ENCODE peak calls at places on chromosome 20, in six cellular contexts. R, L, J, S, Q and I are unnamed samples.

GRCh38 chr20:401682-402495 is 6.2 kb upstream of the RBCK1 start:
- ATAC-seq in R (peak; percentile 90), S (no peak), L (peak; percentile 75), Q (no peak), J (peak; percentile 21), I (no peak)

GRCh38 chr20:59825944-59826759 is 107.3 kb downstream of the SYCP2 start:
- ATAC-seq in S (peak; percentile 54), Q (no peak), L (no peak), J (no peak), R (no peak), I (no peak)

GRCh38 chr20:56001106-56001785 is 4.1 kb downstream of the CBLN4 start:
- ATAC-seq in J (no peak), Q (no peak), R (no peak), S (no peak), L (peak; percentile 78), I (no peak)

GRCh38 chr20:20214757-20215275 is 153.1 kb upstream of the INSM1 start:
- ATAC-seq in J (no peak), S (no peak), R (no peak), Q (no peak), L (no peak), I (no peak)

GRCh38 chr20:20505554-20505953 is 137.7 kb downstream of the INSM1 start:
- ATAC-seq in J (no peak), Q (peak; percentile 54), R (no peak), L (no peak), S (no peak), I (no peak)

GRCh38 chr20:58051367-58051766 is 177.1 kb downstream of the ANKRD60 start:
- ATAC-seq in R (no peak), Q (no peak), J (no peak), L (no peak), S (no peak), I (no peak)

GRCh38 chr20:45822863-45823262 is 4.2 kb downstream of the TNNC2 start:
- ATAC-seq in Q (peak; percentile 52), S (peak; percentile 40), L (no peak), R (peak; percentile 62), J (no peak), I (peak; percentile 36)

GRCh38 chr20:25044660-25045342 is 13.1 kb downstream of the ACSS1 start:
- ATAC-seq in S (no peak), J (no peak), L (peak; percentile 5), R (no peak), Q (no peak), I (no peak)

GRCh38 chr20:50331469-50332251 is 141.0 kb downstream of the CEBPB start:
- ATAC-seq in J (no peak), Q (no peak), R (peak; percentile 56), L (peak; percentile 65), S (peak; percentile 26), I (no peak)

GRCh38 chr20:57194154-57194553 is 72.3 kb downstream of the BMP7 start:
- ATAC-seq in J (no peak), L (no peak), Q (no peak), R (no peak), S (no peak), I (no peak)

GRCh38 chr20:17849111-17849900 is 119.3 kb downstream of the SNX5 start:
- ATAC-seq in J (no peak), S (no peak), R (no peak), L (peak; percentile 74), Q (no peak), I (no peak)

GRCh38 chr20:51403465-51404220 is 138.9 kb downstream of the NFATC2 start:
- ATAC-seq in S (no peak), L (peak; percentile 38), J (peak; percentile 69), R (no peak), Q (no peak), I (no peak)
- TF ChIP-seq CTCF in S (no peak), L (peak; percentile 42), J (peak; percentile 20), R (peak; percentile 7), Q (no peak), I (no peak)

GRCh38 chr20:7214081-7214740 is 446.7 kb downstream of the BMP2 start:
- ATAC-seq in R (no peak), S (no peak), L (no peak), Q (no peak), J (no peak), I (no peak)

GRCh38 chr20:7207186-7207585 is 439.7 kb downstream of the BMP2 start:
- ATAC-seq in L (no peak), R (no peak), Q (peak; percentile 58), S (no peak), J (no peak), I (no peak)

DNA sequence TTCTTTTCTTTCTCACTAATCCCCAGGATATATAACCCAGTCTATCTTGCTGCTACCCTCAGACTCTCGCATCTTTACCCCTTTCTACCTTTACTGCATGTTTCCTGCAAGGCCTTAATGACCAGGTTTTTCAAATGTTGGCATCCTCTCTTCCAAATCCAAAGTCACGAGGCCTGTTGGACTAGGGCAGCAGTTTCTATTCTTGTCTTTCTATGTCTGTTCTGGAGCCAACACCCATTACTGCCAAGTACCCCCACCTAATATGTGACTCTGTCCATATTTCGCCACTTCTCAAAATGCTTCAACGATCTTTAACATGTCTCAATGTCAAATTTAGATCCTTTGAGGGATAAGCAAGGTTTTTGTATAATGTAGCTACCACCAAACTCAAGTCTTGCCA is 443.4 kb downstream of the BMP2 start:
- ATAC-seq in L (no peak), Q (no peak), R (no peak), S (no peak), J (no peak), I (no peak)
- TF ChIP-seq EP300 in L (no peak), Q (no peak), R (no peak), S (no peak), J (no peak), I (no peak)

DNA sequence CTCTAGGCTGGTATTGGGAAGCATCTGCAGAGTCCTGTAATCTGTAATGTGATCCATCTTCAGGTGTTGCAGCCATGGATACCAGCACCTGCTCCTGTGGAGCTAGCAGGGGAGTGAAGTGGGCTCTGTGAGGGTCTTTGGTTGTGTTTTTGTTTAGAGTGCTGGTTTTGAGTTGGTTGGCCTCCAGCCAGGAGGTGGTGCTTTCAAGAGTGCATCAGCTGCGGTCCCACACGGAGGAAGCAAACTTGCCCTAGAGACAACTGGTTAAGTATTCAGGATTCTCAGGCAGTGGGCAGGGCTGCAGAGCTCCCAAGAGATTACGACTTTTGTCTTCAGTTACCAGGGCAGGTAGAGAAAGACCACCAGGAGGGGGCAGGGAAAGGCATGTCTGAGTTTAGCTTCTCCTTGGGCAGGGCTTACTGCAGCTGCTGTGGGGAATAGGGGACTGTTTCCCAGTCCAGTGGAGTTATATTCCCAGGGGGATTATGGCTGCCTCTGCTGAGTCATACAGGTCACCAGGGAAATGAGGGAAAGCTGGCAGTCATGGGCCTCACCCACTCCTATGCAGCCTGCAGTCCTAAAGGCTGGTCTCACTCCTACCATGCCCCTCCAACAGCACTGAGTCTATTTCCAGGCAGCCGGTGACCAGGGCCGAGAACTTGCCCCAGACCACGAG is 64.4 kb downstream of the TTI1 start:
- ATAC-seq in J (no peak), Q (no peak), S (no peak), L (no peak), R (no peak), I (no peak)
- H3K4me3 ChIP-seq in J (no peak overlapping the region), Q (no peak overlapping the region), S (no peak overlapping the region), L (no peak overlapping the region), R (no peak overlapping the region), I (no peak overlapping the region)

DNA sequence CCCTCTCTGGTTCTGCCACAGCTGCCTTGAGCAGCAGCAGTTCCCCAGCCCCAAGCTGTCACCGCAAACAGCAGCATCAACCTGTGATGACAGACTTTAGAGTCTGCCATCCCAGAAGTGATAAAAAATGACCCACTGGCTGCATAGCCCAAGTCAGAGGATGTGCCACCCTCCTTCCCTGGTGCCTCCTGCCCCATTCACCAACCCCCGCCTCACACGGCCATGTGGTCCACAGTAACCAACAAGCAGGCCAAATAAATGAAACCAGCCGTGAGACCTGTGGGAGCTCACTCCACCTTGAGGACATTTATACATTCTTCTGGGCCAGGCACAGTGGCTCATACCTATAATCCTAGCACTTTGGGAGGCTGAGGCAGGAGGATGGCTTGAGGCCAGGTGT is 98.2 kb downstream of the PRND start:
- ATAC-seq in J (no peak), Q (no peak), R (no peak), S (no peak), L (no peak), I (no peak)
- TF ChIP-seq CTCF in J (no peak), Q (no peak), R (no peak), S (no peak), L (no peak), I (no peak)

DNA sequence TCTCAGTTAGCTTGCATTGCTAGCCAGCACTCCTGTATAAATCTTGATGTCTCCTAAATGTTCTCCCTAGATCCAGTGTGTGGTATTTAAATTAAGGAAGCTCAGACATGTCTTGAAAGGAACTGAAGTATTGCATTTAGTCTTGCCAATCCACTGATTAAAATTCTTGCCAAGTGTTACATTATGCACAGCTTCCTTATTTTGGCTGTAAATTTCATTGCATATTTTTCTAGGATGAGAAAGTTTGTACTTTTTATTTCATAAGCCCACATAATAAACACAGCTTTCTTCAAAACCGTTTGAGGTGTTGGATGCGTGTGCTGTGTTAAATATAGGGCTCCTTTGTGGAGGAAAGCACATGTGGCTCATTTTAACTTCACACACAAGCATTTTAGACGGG is 329.8 kb upstream of the FLRT3 start:
- ATAC-seq in R (no peak), S (no peak), L (no peak), Q (no peak), J (no peak), I (no peak)
- TF ChIP-seq EP300 in R (no peak), S (no peak), L (no peak), Q (no peak), J (no peak), I (no peak)

GRCh38 chr20:47353697-47354387 is 2.7 kb downstream of the ZMYND8 start:
- ATAC-seq in Q (peak; percentile 41), S (no peak), R (no peak), J (peak; percentile 12), L (no peak), I (no peak)
- H3K4me3 ChIP-seq in Q (peak overlapping the region; percentile 77), S (no peak overlapping the region), R (no peak overlapping the region), J (peak overlapping the region; percentile 65), L (peak overlapping the region; percentile 72), I (no peak overlapping the region)

GRCh38 chr20:48191200-48191599 is 405.9 kb upstream of the SULF2 start:
- ATAC-seq in S (no peak), J (no peak), R (no peak), Q (no peak), L (peak; percentile 51), I (no peak)

GRCh38 chr20:48190757-48191156 is 405.5 kb upstream of the SULF2 start:
- ATAC-seq in L (no peak), S (no peak), R (no peak), J (no peak), Q (no peak), I (no peak)

GRCh38 chr20:48187891-48188290 is 402.6 kb upstream of the SULF2 start:
- ATAC-seq in S (no peak), Q (no peak), R (no peak), L (no peak), J (no peak), I (no peak)

GRCh38 chr20:48186915-48187314 is 401.6 kb upstream of the SULF2 start:
- ATAC-seq in J (no peak), Q (no peak), S (no peak), L (no peak), R (no peak), I (peak; percentile 36)

DNA sequence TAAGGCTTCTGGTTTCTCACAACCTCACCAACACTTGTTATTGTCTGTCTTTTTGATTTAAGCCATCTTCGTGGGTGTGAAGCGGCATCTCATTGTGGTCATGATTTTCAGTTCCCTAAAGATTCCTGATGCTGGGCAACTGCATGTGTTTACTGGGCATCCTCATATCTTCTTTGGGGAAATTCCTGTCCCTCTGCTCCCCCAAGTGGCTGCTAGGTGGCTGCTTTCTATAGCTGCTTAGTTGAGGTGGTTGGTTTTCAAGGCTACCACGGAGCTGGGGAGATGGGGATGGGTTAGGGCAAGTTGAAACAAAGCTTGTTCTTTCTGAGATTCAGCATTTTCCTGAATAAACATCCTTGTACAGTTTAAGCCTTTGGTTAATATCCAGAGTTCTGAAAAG is 403.9 kb upstream of the SULF2 start:
- ATAC-seq in Q (no peak), J (no peak), L (peak; percentile 74), S (no peak), R (peak; percentile 57), I (no peak)
- TF ChIP-seq CTCF in Q (peak; percentile 27), J (no peak), L (peak; percentile 81), S (no peak), R (peak; percentile 42), I (peak; percentile 51)